ENCODE peak calls at places on chromosomes 1 and 21, in eight cellular contexts. Z, R, S, X, G, E, N and P are unnamed samples.

GRCh38 chr1:35585281-35585680 is 12.2 kb downstream of the TFAP2E start:
- DNase-seq in Z (no peak), R (no peak), S (no peak), X (no peak), G (no peak), E (no peak), N (no peak), P (no peak)

GRCh38 chr1:241932845-241933244 is 24.7 kb upstream of the BECN2 start:
- DNase-seq in Z (no peak), R (no peak), S (no peak), X (no peak), G (no peak), E (no peak), N (no peak), P (no peak)

GRCh38 chr21:18294100-18294499 is 49.5 kb downstream of the CHODL start:
- DNase-seq in Z (no peak), R (no peak), S (no peak), X (no peak), G (no peak), E (no peak), N (no peak), P (no peak)

GRCh38 chr21:45818904-45819285 is 162.7 kb upstream of the COL6A1 start:
- DNase-seq in Z (no peak), R (peak; percentile 96), S (no peak), X (no peak), G (no peak), E (peak; percentile 91), N (peak; percentile 51), P (peak; percentile 78)

GRCh38 chr1:106063510-106063909 is 993.0 kb upstream of the PRMT6 start:
- DNase-seq in Z (no peak), R (no peak), S (no peak), X (no peak), G (no peak), E (no peak), N (no peak), P (no peak)

GRCh38 chr1:195790514-195791168 is 817.6 kb downstream of the KCNT2 start:
- DNase-seq in Z (no peak), R (no peak), S (no peak), X (no peak), G (no peak), E (no peak), N (no peak), P (no peak)

GRCh38 chr1:152426731-152427130 is 12.7 kb upstream of the CRNN start:
- DNase-seq in Z (no peak), R (no peak), S (no peak), X (no peak), G (no peak), E (no peak), N (no peak), P (peak; percentile 41)

GRCh38 chr1:1124786-1125642 is 9.1 kb upstream of the C1orf159 start:
- DNase-seq in Z (no peak), R (no peak), S (no peak), X (peak; percentile 51), G (peak; percentile 39), E (no peak), N (no peak), P (no peak)

GRCh38 chr21:41932191-41932575 is 21.6 kb downstream of the C2CD2 start:
- DNase-seq in Z (peak; percentile 84), R (peak; percentile 59), S (no peak), X (no peak), G (no peak), E (peak; percentile 89), N (peak; percentile 68), P (peak; percentile 98)

GRCh38 chr21:26966978-26967913 is at the start of gene ADAMTS5:
- DNase-seq in Z (no peak), R (peak; percentile 43), S (peak; percentile 61), X (no peak), G (peak; percentile 14), E (peak; percentile 66), N (no peak), P (peak; percentile 59)

GRCh38 chr1:171984850-171985485 is 143.7 kb downstream of the DNM3 start:
- DNase-seq in Z (peak; percentile 29), R (no peak), S (no peak), X (peak; percentile 38), G (no peak), E (peak; percentile 38), N (peak; percentile 32), P (no peak)

GRCh38 chr1:226406401-226406881 is 1.5 kb downstream of the PARP1 start:
- DNase-seq in Z (no peak), R (no peak), S (no peak), X (peak; percentile 83), G (no peak), E (peak; percentile 1), N (peak; percentile 17), P (peak; percentile 73)

GRCh38 chr1:15838721-15839120 is 8.8 kb upstream of the SPEN start:
- DNase-seq in Z (no peak), R (no peak), S (no peak), X (no peak), G (no peak), E (no peak), N (no peak), P (no peak)

GRCh38 chr1:230713915-230714764 is at the start of gene AGT:
- DNase-seq in Z (no peak), R (peak; percentile 77), S (peak; percentile 89), X (peak; percentile 50), G (peak; percentile 89), E (peak; percentile 82), N (no peak), P (no peak)

GRCh38 chr1:35717911-35718476 is 690 bp downstream of the C1orf216 start:
- DNase-seq in Z (peak; percentile 13), R (no peak), S (peak; percentile 66), X (no peak), G (peak; percentile 26), E (peak; percentile 72), N (peak; percentile 30), P (peak; percentile 37)

GRCh38 chr21:14750041-14750440 is 203.9 kb upstream of the SAMSN1 start:
- DNase-seq in Z (no peak), R (no peak), S (no peak), X (no peak), G (no peak), E (no peak), N (no peak), P (no peak)

GRCh38 chr21:41772351-41773080 is 5.7 kb upstream of the RIPK4 start:
- DNase-seq in Z (no peak), R (no peak), S (no peak), X (no peak), G (no peak), E (no peak), N (no peak), P (no peak)

GRCh38 chr21:25199944-25200343 is 407.3 kb downstream of the MRPL39 start:
- DNase-seq in Z (no peak), R (no peak), S (no peak), X (no peak), G (no peak), E (no peak), N (no peak), P (no peak)

GRCh38 chr1:227898502-227899140 is 49.1 kb downstream of the WNT9A start:
- DNase-seq in Z (no peak), R (no peak), S (peak; percentile 13), X (no peak), G (no peak), E (no peak), N (no peak), P (no peak)

GRCh38 chr1:148353461-148354283 is 129.4 kb downstream of the PPIAL4G start:
- DNase-seq in Z (peak; percentile 81), R (peak; percentile 61), S (no peak), X (peak; percentile 72), G (no peak), E (peak; percentile 69), N (peak; percentile 93), P (peak; percentile 74)
- H3K4me3 ChIP-seq in Z (no peak overlapping the region), R (peak overlapping the region; percentile 1), S (no peak overlapping the region), X (no peak overlapping the region), G (no peak overlapping the region), E (no peak overlapping the region), N (no peak overlapping the region), P (no peak overlapping the region)

DNA sequence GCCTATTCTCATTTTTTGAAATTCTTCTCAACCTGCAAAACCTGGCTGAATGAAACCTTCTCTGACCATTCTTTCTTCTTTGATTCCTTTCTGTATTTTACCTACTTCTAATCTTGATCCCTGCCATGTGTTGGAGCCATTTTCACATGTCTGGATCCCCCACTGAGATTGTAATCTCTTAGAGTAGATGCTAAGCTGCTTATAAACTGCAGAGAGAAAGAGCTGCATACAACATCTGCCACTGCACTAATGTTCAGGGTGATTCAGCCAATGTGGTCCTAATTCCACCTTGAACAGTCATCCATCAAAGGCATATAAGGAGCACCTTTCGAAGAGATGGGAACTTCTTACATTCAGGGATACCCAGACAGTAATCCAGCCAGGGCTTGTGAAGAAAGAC is 16.2 kb upstream of the DAB1 start:
- DNase-seq in Z (no peak), R (no peak), S (no peak), X (no peak), G (no peak), E (no peak), N (no peak), P (no peak)
- H3K4me3 ChIP-seq in Z (no peak overlapping the region), R (no peak overlapping the region), S (no peak overlapping the region), X (no peak overlapping the region), G (no peak overlapping the region), E (no peak overlapping the region), N (no peak overlapping the region), P (no peak overlapping the region)

DNA sequence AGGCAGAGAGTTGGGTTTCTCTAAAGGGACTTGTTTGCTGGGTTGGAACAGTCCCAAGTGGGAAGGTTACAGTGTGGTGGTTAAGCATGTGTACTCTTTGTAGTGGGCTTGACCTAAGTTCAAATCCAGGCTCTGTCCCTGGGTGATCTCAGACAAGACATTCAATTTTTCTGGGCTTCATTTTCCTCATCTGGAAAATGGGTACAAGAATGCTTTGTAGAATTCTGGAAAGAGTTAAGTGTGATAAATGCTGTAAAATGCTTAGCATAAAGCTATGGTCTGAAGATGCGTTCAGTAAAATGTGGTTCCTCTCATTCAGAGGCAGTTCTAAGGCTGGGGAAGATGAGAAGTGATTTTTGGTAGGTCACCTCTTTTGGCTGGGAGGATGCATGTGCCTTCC is 805 bp downstream of the GRHL3 start:
- DNase-seq in Z (no peak), R (no peak), S (no peak), X (no peak), G (no peak), E (no peak), N (no peak), P (no peak)
- H3K4me3 ChIP-seq in Z (peak overlapping the region; percentile 48), R (no peak overlapping the region), S (no peak overlapping the region), X (peak overlapping the region; percentile 59), G (no peak overlapping the region), E (no peak overlapping the region), N (peak overlapping the region; percentile 36), P (peak overlapping the region; percentile 19)

GRCh38 chr1:240244968-240245628 is 153.4 kb downstream of the FMN2 start:
- DNase-seq in Z (no peak), R (peak; percentile 73), S (no peak), X (no peak), G (no peak), E (peak; percentile 46), N (no peak), P (no peak)
- H3K4me3 ChIP-seq in Z (no peak overlapping the region), R (no peak overlapping the region), S (no peak overlapping the region), X (no peak overlapping the region), G (no peak overlapping the region), E (no peak overlapping the region), N (no peak overlapping the region), P (no peak overlapping the region)